ENCODE peak calls at places on chromosomes 11 and 22, in four cellular contexts. E is MM.1S, S is neural progenitor cell, U is GM23248. N is an unnamed sample. For H3F3A, the result is how much of the 10 kb centered on the place peaks cover.

GRCh38 chr11:1388763-1389102 is 1.0 kb upstream of the BRSK2 start:
- DNase-seq in E (no peak), S (peak), U (no peak), N (no peak)

GRCh38 chr11:10414181-10414580 is 40.9 kb upstream of the AMPD3 start:
- DNase-seq in E (peak), S (no peak), U (no peak), N (no peak)

GRCh38 chr11:90124371-90124770 is 10.1 kb upstream of the NAALAD2 start:
- DNase-seq in E (no peak), S (no peak), U (no peak), N (no peak)

GRCh38 chr22:37563153-37564081 is 3.1 kb downstream of the CDC42EP1 start:
- DNase-seq in E (no peak), S (no peak), U (peak), N (peak)

GRCh38 chr11:36540998-36541397 is 26.8 kb upstream of the RAG1 start:
- DNase-seq in E (peak), S (peak), U (peak), N (peak)

GRCh38 chr11:65355013-65355775 is 643 bp downstream of the TIGD3 start:
- DNase-seq in E (peak), S (peak), U (no peak), N (peak)

GRCh38 chr11:102253018-102253775 is 64.1 kb upstream of the BIRC3 start:
- DNase-seq in E (no peak), S (no peak), U (no peak), N (no peak)

GRCh38 chr11:17518366-17518765 is 25.9 kb downstream of the USH1C start:
- DNase-seq in E (no peak), S (no peak), U (no peak), N (no peak)

GRCh38 chr11:101914349-101914736 is 467 bp upstream of the CEP126 start:
- DNase-seq in E (no peak), S (peak), U (peak), N (peak)

GRCh38 chr11:40235841-40236240 is 1223.6 kb downstream of the LRRC4C start:
- DNase-seq in E (no peak), S (no peak), U (no peak), N (no peak)
- H3K9ac ChIP-seq in E (no peak), S (no peak), U (no peak), N (no peak)

GRCh38 chr11:31818874-31819331 is 7.8 kb upstream of the PAX6 start:
- DNase-seq in E (no peak), S (peak), U (no peak), N (no peak)
- H3F3A ChIP-seq in E (under half), S (half or more), U (under half), N (under half)

GRCh38 chr11:110711448-110711775 is 825 bp downstream of the ARHGAP20 start:
- DNase-seq in E (no peak), S (no peak), U (no peak), N (no peak)
- TF ChIP-seq EZH2 in E (no peak), S (peak), U (no peak), N (no peak)

DNA sequence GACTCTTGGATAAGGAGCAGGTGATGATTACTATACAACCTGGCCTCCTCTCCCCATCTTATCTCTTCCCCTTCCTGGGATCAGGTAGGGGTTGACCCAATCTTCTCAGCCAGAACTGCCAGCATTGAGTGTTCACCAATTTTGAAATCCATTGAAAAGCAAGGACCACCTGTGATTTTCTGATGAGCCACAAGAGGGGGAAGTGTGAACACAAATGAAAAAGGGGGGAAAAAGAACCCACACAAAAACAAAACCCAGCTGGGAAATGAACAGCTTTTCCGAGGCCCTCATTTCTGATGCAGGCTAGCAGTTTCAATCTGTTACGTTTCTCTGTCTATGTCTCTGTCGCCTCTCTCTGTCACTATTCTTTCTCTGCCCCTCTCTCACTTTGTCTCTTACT is 161.9 kb downstream of the INSC start:
- DNase-seq in E (no peak), S (peak), U (peak), N (no peak)
- H3K9ac ChIP-seq in E (no peak), S (no peak), U (no peak), N (no peak)

GRCh38 chr11:117361432-117361831 is 33.8 kb downstream of the CEP164 start:
- DNase-seq in E (no peak), S (no peak), U (no peak), N (no peak)
- H3F3A ChIP-seq in E (under half), S (under half), U (under half), N (under half)

GRCh38 chr11:76209956-76210885 is 3.9 kb upstream of the WNT11 start:
- DNase-seq in E (peak), S (peak), U (peak), N (peak)
- TF ChIP-seq EZH2 in E (no peak), S (peak), U (no peak), N (no peak)

DNA sequence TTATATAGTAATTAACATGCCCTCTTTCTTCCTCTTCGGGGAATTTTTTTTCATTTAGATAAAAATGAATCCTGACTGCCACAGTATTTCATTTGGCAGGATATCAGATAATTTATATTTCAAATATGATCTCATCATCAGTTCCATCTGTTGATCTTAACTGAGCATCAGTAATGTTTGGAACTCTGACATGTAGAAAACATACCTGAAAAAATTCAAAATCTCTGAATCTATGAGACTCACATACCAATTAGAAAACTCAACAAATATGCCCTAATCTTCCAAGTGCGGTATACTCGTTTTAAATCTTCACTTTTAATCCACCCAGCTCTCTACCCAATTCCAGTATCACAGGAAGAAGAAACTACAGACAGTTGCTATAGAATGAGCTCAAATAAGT is 161.9 kb downstream of the MSANTD4 start:
- DNase-seq in E (no peak), S (no peak), U (no peak), N (no peak)
- H3K9ac ChIP-seq in E (no peak), S (no peak), U (no peak), N (no peak)

GRCh38 chr22:39520054-39520873 is at the start of gene ATF4:
- DNase-seq in E (peak), S (peak), U (peak), N (peak)
- H3F3A ChIP-seq in E (half or more), S (half or more), U (half or more), N (under half)

GRCh38 chr22:46406349-46406748 is 70.8 kb downstream of the TRMU start:
- DNase-seq in E (no peak), S (no peak), U (no peak), N (no peak)

GRCh38 chr22:46406791-46407190 is 71.3 kb downstream of the TRMU start:
- DNase-seq in E (no peak), S (no peak), U (no peak), N (no peak)

GRCh38 chr22:46407748-46408147 is 72.2 kb downstream of the TRMU start:
- DNase-seq in E (no peak), S (no peak), U (no peak), N (no peak)

GRCh38 chr22:46408568-46409506 is 73.3 kb downstream of the TRMU start:
- DNase-seq in E (no peak), S (no peak), U (no peak), N (no peak)

DNA sequence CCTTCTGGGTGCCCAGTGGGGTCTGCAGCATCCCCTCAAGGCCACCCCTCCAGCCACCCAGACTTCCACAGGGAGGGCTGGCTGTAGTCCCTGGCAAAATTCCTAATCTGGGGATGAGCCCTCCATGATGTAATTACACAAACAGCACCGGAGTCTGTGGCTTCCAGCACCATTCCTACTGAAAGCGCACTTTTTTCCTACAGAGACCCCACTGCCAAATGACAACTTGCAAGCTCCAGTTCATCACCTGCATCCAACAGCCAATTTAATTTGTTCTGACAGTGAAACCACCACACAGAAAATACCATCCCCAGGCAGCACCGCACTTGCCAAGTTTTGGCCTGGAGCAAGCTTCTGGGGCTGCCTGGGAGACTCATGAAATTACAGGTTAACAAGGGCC is 70.4 kb downstream of the TRMU start:
- DNase-seq in E (no peak), S (no peak), U (no peak), N (no peak)
- TF ChIP-seq EZH2 in E (no peak), S (no peak), U (no peak), N (no peak)

DNA sequence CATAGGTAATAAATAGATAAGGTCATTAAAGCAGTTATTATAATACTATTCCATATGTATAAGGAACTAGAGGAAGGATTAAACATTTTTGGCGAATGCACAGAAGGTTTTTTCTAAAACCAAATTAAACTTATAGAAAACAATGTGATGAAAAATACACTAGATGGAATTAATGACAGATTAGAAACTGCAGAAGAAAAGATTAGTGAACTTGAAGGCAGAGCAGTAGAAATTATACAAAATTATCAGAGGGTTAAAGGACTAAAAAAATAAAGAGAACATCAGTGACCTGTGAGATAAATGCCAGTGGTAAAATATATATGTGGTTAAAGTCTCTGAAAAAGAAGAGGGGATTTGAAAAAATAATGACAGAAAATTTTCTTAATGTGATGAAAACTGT is 74.0 kb downstream of the IGLL5 start:
- DNase-seq in E (no peak), S (no peak), U (no peak), N (no peak)
- H3K9ac ChIP-seq in E (no peak), S (no peak), U (no peak), N (no peak)